ENCODE peak calls at places on chromosomes 12 and 14, in seven cellular contexts. F is lower lobe of right lung; J is OCI-LY7; U is CD8-positive, alpha-beta T cell; X is SK-N-SH; Q is transverse colon; G is CD4-positive, CD25-positive, alpha-beta regulatory T cell. I is an unnamed sample. For H3K4me1, the result is how much of the 10 kb centered on the place peaks cover.

GRCh38 chr12:22803725-22804124 is 178.8 kb downstream of the ETNK1 start:
- DNase-seq in Q (no peak), U (no peak), F (no peak), X (no peak), J (no peak), G (no peak), I (no peak)

GRCh38 chr14:51182166-51182565 is 57.9 kb upstream of the TMX1 start:
- DNase-seq in J (no peak), U (no peak), Q (no peak), X (no peak), F (no peak), G (no peak), I (no peak)

GRCh38 chr12:89663577-89664357 is 44.9 kb downstream of the ATP2B1 start:
- DNase-seq in X (peak), J (peak), F (no peak), U (no peak), G (no peak), Q (no peak), I (no peak)

GRCh38 chr12:18139989-18140596 is 50.1 kb upstream of the RERGL start:
- DNase-seq in J (peak), U (no peak), Q (no peak), G (no peak), F (no peak), X (no peak), I (no peak)

GRCh38 chr12:509494-509893 is 49.8 kb downstream of the B4GALNT3 start:
- DNase-seq in X (no peak), F (no peak), J (peak), U (no peak), G (no peak), Q (peak), I (no peak)

GRCh38 chr12:8018666-8019581 is 13.6 kb upstream of the FOXJ2 start:
- DNase-seq in U (peak), Q (no peak), G (no peak), F (no peak), J (peak), X (peak), I (no peak)

GRCh38 chr14:60648169-60648933 is 926 bp downstream of the SIX1 start:
- DNase-seq in J (no peak), G (no peak), F (peak), U (no peak), Q (no peak), X (peak), I (no peak)

GRCh38 chr12:123126294-123127144 is 24.4 kb downstream of the PITPNM2 start:
- DNase-seq in X (no peak), Q (no peak), G (no peak), J (no peak), F (no peak), U (no peak), I (no peak)

GRCh38 chr12:19833775-19834501 is 394.6 kb downstream of the AEBP2 start:
- DNase-seq in J (no peak), F (no peak), G (no peak), X (no peak), U (no peak), Q (no peak), I (no peak)

GRCh38 chr14:65704850-65705249 is 292.3 kb downstream of the FUT8 start:
- DNase-seq in G (no peak), F (no peak), X (no peak), J (no peak), U (no peak), Q (no peak), I (no peak)

GRCh38 chr12:34398366-34398705 is 376.0 kb downstream of the ALG10 start:
- DNase-seq in Q (peak), U (peak), J (no peak), F (peak), X (peak), G (no peak), I (no peak)

GRCh38 chr12:123942277-123942653 is 30.4 kb downstream of the CCDC92 start:
- DNase-seq in G (no peak), J (no peak), Q (no peak), U (no peak), X (no peak), F (no peak), I (no peak)

GRCh38 chr12:65892905-65893304 is 68.6 kb downstream of the HMGA2 start:
- DNase-seq in J (no peak), Q (no peak), F (no peak), X (no peak), U (no peak), G (no peak), I (no peak)

GRCh38 chr12:105036937-105037649 is 47.2 kb downstream of the ALDH1L2 start:
- DNase-seq in U (no peak), X (no peak), F (no peak), G (no peak), J (no peak), Q (no peak), I (no peak)

GRCh38 chr14:106395460-106396050 is 869.2 kb downstream of the TMEM121 start:
- DNase-seq in F (no peak), Q (no peak), G (no peak), J (no peak), U (no peak), X (no peak), I (no peak)

GRCh38 chr14:101476931-101477553 is 84.3 kb upstream of the DIO3 start:
- DNase-seq in J (peak), Q (peak), U (peak), X (no peak), F (peak), G (no peak), I (no peak)

GRCh38 chr14:56378474-56378873 is 201.1 kb upstream of the TMEM260 start:
- DNase-seq in U (no peak), G (no peak), F (no peak), Q (no peak), J (no peak), X (no peak), I (no peak)

DNA sequence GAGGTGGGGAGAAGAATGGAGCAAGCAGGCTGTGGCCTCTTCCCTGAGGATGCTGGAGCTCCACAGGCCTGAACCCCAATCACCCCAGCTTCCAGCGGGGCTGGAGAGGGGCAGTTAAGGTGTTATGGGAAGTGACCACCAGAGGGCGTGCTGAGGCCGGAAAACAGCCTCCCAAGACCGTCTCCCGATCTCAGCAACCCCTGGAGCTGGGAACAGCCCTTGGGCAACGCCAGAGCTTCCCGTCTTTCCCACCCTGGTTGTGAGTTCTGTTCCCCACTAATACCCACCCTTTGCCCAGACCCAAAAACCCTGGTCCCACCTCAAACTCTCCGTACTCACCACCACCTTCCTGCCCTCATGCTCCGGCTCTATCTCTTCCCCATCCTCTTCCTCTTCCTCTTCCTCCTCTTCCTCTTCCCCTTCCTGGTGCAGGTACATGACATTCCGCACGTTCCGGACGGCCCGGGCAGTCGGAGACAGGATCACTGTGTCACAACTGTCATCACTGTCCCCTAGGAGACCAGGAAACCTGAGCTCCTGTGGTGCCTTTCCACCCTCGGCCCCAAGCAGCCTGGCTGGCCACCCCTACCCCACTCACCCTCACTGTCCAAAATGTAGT is 13.1 kb downstream of the SPRYD3 start:
- DNase-seq in Q (peak), G (peak), F (peak), U (peak), X (peak), J (peak), I (no peak)
- H3K27ac ChIP-seq in Q (peak), G (no peak), F (peak), U (no peak), X (no peak), J (no peak), I (peak)

GRCh38 chr14:68822964-68823363 is 30.1 kb upstream of the ZFP36L1 start:
- DNase-seq in Q (no peak), X (no peak), U (no peak), J (no peak), G (no peak), F (no peak), I (no peak)
- H3K4me1 ChIP-seq in Q (under half), X (under half), U (under half), J (half or more), G (under half), F (under half), I (under half)

GRCh38 chr12:99768758-99769157 is 121.2 kb downstream of the GARIN6 start:
- DNase-seq in F (no peak), J (no peak), Q (no peak), X (no peak), G (no peak), U (no peak), I (no peak)

GRCh38 chr12:99769581-99769980 is 122.0 kb downstream of the GARIN6 start:
- DNase-seq in G (no peak), X (no peak), F (no peak), Q (no peak), U (no peak), J (no peak), I (no peak)

GRCh38 chr12:99771659-99772058 is 124.1 kb downstream of the GARIN6 start:
- DNase-seq in X (no peak), G (no peak), U (no peak), J (no peak), F (no peak), Q (no peak), I (no peak)

GRCh38 chr12:99767809-99768208 is 120.3 kb downstream of the GARIN6 start:
- DNase-seq in X (no peak), Q (no peak), J (peak), U (no peak), G (no peak), F (no peak), I (no peak)

GRCh38 chr12:99772274-99772673 is 124.7 kb downstream of the GARIN6 start:
- DNase-seq in X (no peak), G (no peak), J (no peak), U (no peak), F (no peak), Q (no peak), I (no peak)
- H3K4me3 ChIP-seq in X (no peak), G (no peak), J (no peak), U (no peak), F (no peak), Q (no peak), I (no peak)

DNA sequence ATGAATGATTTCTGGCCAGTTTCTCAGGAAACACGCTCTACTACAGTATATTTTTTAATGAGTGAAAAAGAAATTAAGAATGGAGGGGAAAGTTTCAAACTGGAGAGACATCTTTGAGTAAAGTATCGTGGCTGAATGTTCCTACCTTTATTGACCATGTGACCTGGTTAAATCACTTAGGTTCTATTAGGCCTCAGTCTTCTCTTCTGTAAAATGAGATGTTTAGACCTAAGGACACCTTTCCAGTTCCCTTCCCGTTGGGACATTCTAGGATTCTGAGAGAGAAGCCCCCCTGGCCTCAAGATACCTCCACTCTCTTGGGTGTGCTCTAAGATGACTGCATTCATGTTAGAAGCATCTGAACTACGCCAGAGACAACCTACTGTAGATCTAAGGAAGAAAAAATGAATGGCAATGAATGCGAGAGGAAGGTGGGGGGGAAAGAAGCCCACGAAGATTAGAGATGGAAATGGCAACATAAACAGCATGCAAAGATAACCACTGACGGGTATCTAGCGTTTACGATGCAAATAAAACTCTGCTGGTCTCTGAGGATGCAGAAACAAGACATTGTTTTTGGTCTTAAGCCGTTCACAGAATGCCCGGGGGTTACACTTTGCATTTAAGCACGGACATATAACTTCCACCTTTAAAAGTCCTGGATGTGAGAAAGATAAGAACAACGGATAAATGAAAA is 632 bp upstream of the CPSF6 start:
- DNase-seq in F (no peak), Q (no peak), J (peak), U (no peak), G (no peak), X (no peak), I (no peak)
- H3K27ac ChIP-seq in F (peak), Q (peak), J (peak), U (peak), G (peak), X (peak), I (peak)

GRCh38 chr12:52522346-52523011 is 2.3 kb upstream of the KRT5 start:
- DNase-seq in U (peak), Q (no peak), X (no peak), G (no peak), F (no peak), J (no peak), I (no peak)
- H3K4me1 ChIP-seq in U (under half), Q (under half), X (under half), G (under half), F (under half), J (under half), I (half or more)

GRCh38 chr12:71752887-71753286 is 1.8 kb upstream of the RAB21 start:
- DNase-seq in Q (no peak), J (no peak), U (no peak), F (no peak), G (no peak), X (no peak), I (no peak)

GRCh38 chr12:71759941-71760340 is 5.3 kb downstream of the RAB21 start:
- DNase-seq in G (no peak), U (no peak), J (no peak), Q (no peak), X (no peak), F (no peak), I (no peak)

GRCh38 chr12:71754461-71755145 is at the start of gene RAB21:
- DNase-seq in J (peak), U (peak), F (peak), G (peak), X (peak), Q (peak), I (peak)

GRCh38 chr12:71755146-71755892 is 656 bp downstream of the RAB21 start:
- DNase-seq in G (peak), F (peak), Q (peak), U (no peak), X (peak), J (no peak), I (no peak)

GRCh38 chr12:71756054-71756675 is 1.5 kb downstream of the RAB21 start:
- DNase-seq in J (no peak), U (no peak), F (no peak), G (no peak), Q (no peak), X (no peak), I (no peak)
- H3K4me3 ChIP-seq in J (peak), U (peak), F (peak), G (peak), Q (peak), X (peak), I (peak)

GRCh38 chr12:32264995-32265394 is 134.4 kb upstream of the FGD4 start:
- DNase-seq in X (no peak), J (peak), F (no peak), U (no peak), G (no peak), Q (no peak), I (no peak)
- H3K27ac ChIP-seq in X (peak), J (peak), F (no peak), U (no peak), G (no peak), Q (no peak), I (no peak)